ENCODE peak calls at places on chromosomes 16 and 17, in nine cellular contexts. One of them, this sample, is unnamed.

GRCh38 chr16:15434425-15435215 is at the start of gene BMERB1:
- DNase-seq in PC-9: peak
- DNase-seq in heart right ventricle: peak
- DNase-seq in uterus: peak
- DNase-seq in Caco-2: no peak
- DNase-seq in brain microvascular endothelial cell: peak
- DNase-seq in fibroblast of villous mesenchyme: peak
- DNase-seq in cardiac fibroblast: peak
- DNase-seq in astrocyte of the cerebellum: no peak
- DNase-seq in this sample: no peak

GRCh38 chr17:48577330-48577945 is 712 bp downstream of the HOXB4 start:
- DNase-seq in Caco-2: peak
- DNase-seq in cardiac fibroblast: no peak
- DNase-seq in astrocyte of the cerebellum: no peak
- DNase-seq in brain microvascular endothelial cell: no peak
- DNase-seq in uterus: no peak
- DNase-seq in heart right ventricle: no peak
- DNase-seq in PC-9: no peak
- DNase-seq in fibroblast of villous mesenchyme: peak
- DNase-seq in this sample: no peak

GRCh38 chr17:43871947-43872690 is 25.1 kb downstream of the CD300LG start:
- DNase-seq in brain microvascular endothelial cell: no peak
- DNase-seq in uterus: no peak
- DNase-seq in PC-9: peak
- DNase-seq in astrocyte of the cerebellum: no peak
- DNase-seq in Caco-2: no peak
- DNase-seq in cardiac fibroblast: no peak
- DNase-seq in fibroblast of villous mesenchyme: no peak
- DNase-seq in heart right ventricle: no peak
- DNase-seq in this sample: no peak

GRCh38 chr16:54813778-54814177 is 116.9 kb upstream of the IRX5 start:
- DNase-seq in PC-9: no peak
- DNase-seq in heart right ventricle: no peak
- DNase-seq in brain microvascular endothelial cell: no peak
- DNase-seq in fibroblast of villous mesenchyme: no peak
- DNase-seq in astrocyte of the cerebellum: no peak
- DNase-seq in uterus: no peak
- DNase-seq in Caco-2: no peak
- DNase-seq in cardiac fibroblast: no peak
- DNase-seq in this sample: no peak

GRCh38 chr16:69057400-69058378 is 47.8 kb upstream of the HAS3 start:
- DNase-seq in astrocyte of the cerebellum: peak
- DNase-seq in uterus: peak
- DNase-seq in fibroblast of villous mesenchyme: peak
- DNase-seq in heart right ventricle: no peak
- DNase-seq in Caco-2: no peak
- DNase-seq in PC-9: peak
- DNase-seq in cardiac fibroblast: peak
- DNase-seq in brain microvascular endothelial cell: peak
- DNase-seq in this sample: no peak

GRCh38 chr17:62780273-62780672 is 27.8 kb downstream of the MARCHF10 start:
- DNase-seq in cardiac fibroblast: no peak
- DNase-seq in heart right ventricle: peak
- DNase-seq in brain microvascular endothelial cell: no peak
- DNase-seq in fibroblast of villous mesenchyme: no peak
- DNase-seq in Caco-2: no peak
- DNase-seq in uterus: no peak
- DNase-seq in astrocyte of the cerebellum: no peak
- DNase-seq in PC-9: peak
- DNase-seq in this sample: no peak

GRCh38 chr17:49218941-49219913 is 8.7 kb downstream of the ABI3 start:
- DNase-seq in brain microvascular endothelial cell: no peak
- DNase-seq in heart right ventricle: peak
- DNase-seq in Caco-2: peak
- DNase-seq in fibroblast of villous mesenchyme: no peak
- DNase-seq in uterus: no peak
- DNase-seq in cardiac fibroblast: no peak
- DNase-seq in astrocyte of the cerebellum: no peak
- DNase-seq in PC-9: no peak
- DNase-seq in this sample: no peak

GRCh38 chr17:35099929-35100328 is 19.7 kb downstream of the RAD51D start:
- DNase-seq in brain microvascular endothelial cell: no peak
- DNase-seq in astrocyte of the cerebellum: no peak
- DNase-seq in PC-9: no peak
- DNase-seq in heart right ventricle: no peak
- DNase-seq in uterus: no peak
- DNase-seq in Caco-2: no peak
- DNase-seq in fibroblast of villous mesenchyme: no peak
- DNase-seq in cardiac fibroblast: no peak
- DNase-seq in this sample: no peak

GRCh38 chr16:4936991-4937781 is at the start of gene PPL:
- DNase-seq in cardiac fibroblast: no peak
- DNase-seq in brain microvascular endothelial cell: no peak
- DNase-seq in uterus: peak
- DNase-seq in fibroblast of villous mesenchyme: no peak
- DNase-seq in heart right ventricle: peak
- DNase-seq in PC-9: peak
- DNase-seq in astrocyte of the cerebellum: no peak
- DNase-seq in Caco-2: peak
- DNase-seq in this sample: no peak

GRCh38 chr17:43766413-43767052 is 7.9 kb upstream of the SOST start:
- DNase-seq in fibroblast of villous mesenchyme: peak
- DNase-seq in cardiac fibroblast: peak
- DNase-seq in astrocyte of the cerebellum: no peak
- DNase-seq in PC-9: peak
- DNase-seq in heart right ventricle: peak
- DNase-seq in brain microvascular endothelial cell: peak
- DNase-seq in uterus: peak
- DNase-seq in Caco-2: no peak
- DNase-seq in this sample: no peak

GRCh38 chr17:63622571-63623390 is 564 bp downstream of the MAP3K3 start:
- DNase-seq in brain microvascular endothelial cell: peak
- DNase-seq in Caco-2: peak
- DNase-seq in astrocyte of the cerebellum: no peak
- DNase-seq in cardiac fibroblast: peak
- DNase-seq in heart right ventricle: peak
- DNase-seq in uterus: peak
- DNase-seq in fibroblast of villous mesenchyme: peak
- DNase-seq in PC-9: peak
- DNase-seq in this sample: no peak

GRCh38 chr16:2513405-2514332 is at the start of gene ATP6V0C:
- DNase-seq in cardiac fibroblast: peak
- DNase-seq in brain microvascular endothelial cell: peak
- DNase-seq in PC-9: peak
- DNase-seq in Caco-2: peak
- DNase-seq in astrocyte of the cerebellum: peak
- DNase-seq in fibroblast of villous mesenchyme: peak
- DNase-seq in heart right ventricle: peak
- DNase-seq in uterus: peak
- DNase-seq in this sample: no peak

GRCh38 chr17:64081802-64082799 is 47.8 kb downstream of the ERN1 start:
- DNase-seq in heart right ventricle: no peak
- DNase-seq in PC-9: peak
- DNase-seq in cardiac fibroblast: peak
- DNase-seq in fibroblast of villous mesenchyme: peak
- DNase-seq in astrocyte of the cerebellum: no peak
- DNase-seq in uterus: no peak
- DNase-seq in brain microvascular endothelial cell: peak
- DNase-seq in Caco-2: no peak
- DNase-seq in this sample: peak

GRCh38 chr16:11078812-11079459 is 134.6 kb downstream of the CLEC16A start:
- DNase-seq in PC-9: no peak
- DNase-seq in astrocyte of the cerebellum: peak
- DNase-seq in cardiac fibroblast: peak
- DNase-seq in fibroblast of villous mesenchyme: peak
- DNase-seq in brain microvascular endothelial cell: peak
- DNase-seq in heart right ventricle: no peak
- DNase-seq in uterus: peak
- DNase-seq in Caco-2: no peak
- DNase-seq in this sample: peak

GRCh38 chr17:45246861-45247428 is 14.9 kb downstream of the SPATA32 start:
- DNase-seq in Caco-2: no peak
- DNase-seq in heart right ventricle: no peak
- DNase-seq in fibroblast of villous mesenchyme: no peak
- DNase-seq in astrocyte of the cerebellum: no peak
- DNase-seq in PC-9: no peak
- DNase-seq in brain microvascular endothelial cell: no peak
- DNase-seq in uterus: no peak
- DNase-seq in cardiac fibroblast: no peak
- DNase-seq in this sample: no peak

GRCh38 chr17:43701318-43701743 is 39.6 kb upstream of the MEOX1 start:
- DNase-seq in fibroblast of villous mesenchyme: no peak
- DNase-seq in cardiac fibroblast: peak
- DNase-seq in Caco-2: no peak
- DNase-seq in astrocyte of the cerebellum: peak
- DNase-seq in brain microvascular endothelial cell: peak
- DNase-seq in uterus: no peak
- DNase-seq in PC-9: no peak
- DNase-seq in heart right ventricle: no peak
- DNase-seq in this sample: no peak

GRCh38 chr17:57432507-57433277 is 176.4 kb downstream of the MSI2 start:
- DNase-seq in uterus: no peak
- DNase-seq in heart right ventricle: no peak
- DNase-seq in cardiac fibroblast: no peak
- DNase-seq in astrocyte of the cerebellum: no peak
- DNase-seq in PC-9: no peak
- DNase-seq in brain microvascular endothelial cell: no peak
- DNase-seq in fibroblast of villous mesenchyme: no peak
- DNase-seq in Caco-2: no peak
- DNase-seq in this sample: no peak

GRCh38 chr17:57433396-57433944 is 177.1 kb downstream of the MSI2 start:
- DNase-seq in PC-9: no peak
- DNase-seq in Caco-2: no peak
- DNase-seq in astrocyte of the cerebellum: no peak
- DNase-seq in brain microvascular endothelial cell: no peak
- DNase-seq in fibroblast of villous mesenchyme: no peak
- DNase-seq in cardiac fibroblast: no peak
- DNase-seq in uterus: no peak
- DNase-seq in heart right ventricle: no peak
- DNase-seq in this sample: no peak

GRCh38 chr17:57434361-57434760 is 178.0 kb downstream of the MSI2 start:
- DNase-seq in heart right ventricle: no peak
- DNase-seq in astrocyte of the cerebellum: no peak
- DNase-seq in PC-9: no peak
- DNase-seq in uterus: no peak
- DNase-seq in Caco-2: no peak
- DNase-seq in fibroblast of villous mesenchyme: no peak
- DNase-seq in cardiac fibroblast: no peak
- DNase-seq in brain microvascular endothelial cell: no peak
- DNase-seq in this sample: no peak

GRCh38 chr17:57429966-57430365 is 173.6 kb downstream of the MSI2 start:
- DNase-seq in heart right ventricle: no peak
- DNase-seq in cardiac fibroblast: no peak
- DNase-seq in brain microvascular endothelial cell: no peak
- DNase-seq in uterus: no peak
- DNase-seq in fibroblast of villous mesenchyme: no peak
- DNase-seq in PC-9: no peak
- DNase-seq in Caco-2: no peak
- DNase-seq in astrocyte of the cerebellum: no peak
- DNase-seq in this sample: no peak

GRCh38 chr17:57431415-57431814 is 175.1 kb downstream of the MSI2 start:
- DNase-seq in cardiac fibroblast: no peak
- DNase-seq in fibroblast of villous mesenchyme: no peak
- DNase-seq in heart right ventricle: no peak
- DNase-seq in uterus: no peak
- DNase-seq in PC-9: no peak
- DNase-seq in Caco-2: no peak
- DNase-seq in brain microvascular endothelial cell: no peak
- DNase-seq in astrocyte of the cerebellum: no peak
- DNase-seq in this sample: no peak
- TF ChIP-seq CTCF in cardiac fibroblast: no peak
- TF ChIP-seq CTCF in fibroblast of villous mesenchyme: no peak
- TF ChIP-seq CTCF in heart right ventricle: no peak
- TF ChIP-seq CTCF in uterus: no peak
- TF ChIP-seq CTCF in PC-9: no peak
- TF ChIP-seq CTCF in Caco-2: no peak
- TF ChIP-seq CTCF in brain microvascular endothelial cell: no peak
- TF ChIP-seq CTCF in astrocyte of the cerebellum: no peak
- TF ChIP-seq CTCF in this sample: no peak

DNA sequence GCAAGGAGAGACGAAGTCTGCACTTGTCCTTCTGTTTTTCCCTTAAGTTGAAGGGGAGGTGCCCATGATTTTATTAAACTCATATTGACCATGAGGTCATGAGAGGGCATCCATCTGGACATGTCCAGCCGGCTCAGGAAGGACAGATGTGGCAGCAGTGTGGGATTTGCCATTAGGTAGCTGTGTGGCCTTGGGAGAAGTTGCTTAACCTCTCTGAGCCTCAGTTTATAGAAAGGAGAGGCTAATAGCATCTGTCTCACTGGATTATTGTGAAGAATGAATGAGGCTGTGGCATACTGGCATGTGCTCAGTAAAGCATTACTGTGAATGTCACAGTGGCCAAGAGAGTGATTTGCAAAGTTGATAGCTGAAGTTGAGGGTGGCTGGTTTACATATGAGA is 1.2 kb downstream of the TIMM22 start:
- DNase-seq in fibroblast of villous mesenchyme: no peak
- DNase-seq in uterus: no peak
- DNase-seq in brain microvascular endothelial cell: no peak
- DNase-seq in heart right ventricle: no peak
- DNase-seq in astrocyte of the cerebellum: no peak
- DNase-seq in PC-9: no peak
- DNase-seq in Caco-2: no peak
- DNase-seq in cardiac fibroblast: no peak
- DNase-seq in this sample: no peak
- H3K4me3 ChIP-seq in fibroblast of villous mesenchyme: peak
- H3K4me3 ChIP-seq in uterus: no peak
- H3K4me3 ChIP-seq in brain microvascular endothelial cell: peak
- H3K4me3 ChIP-seq in heart right ventricle: peak
- H3K4me3 ChIP-seq in astrocyte of the cerebellum: peak
- H3K4me3 ChIP-seq in PC-9: peak
- H3K4me3 ChIP-seq in Caco-2: peak
- H3K4me3 ChIP-seq in cardiac fibroblast: peak
- H3K4me3 ChIP-seq in this sample: peak

GRCh38 chr16:71537643-71538042 is 11.4 kb downstream of the CHST4 start:
- DNase-seq in Caco-2: peak
- DNase-seq in heart right ventricle: no peak
- DNase-seq in fibroblast of villous mesenchyme: peak
- DNase-seq in brain microvascular endothelial cell: peak
- DNase-seq in astrocyte of the cerebellum: peak
- DNase-seq in uterus: no peak
- DNase-seq in PC-9: peak
- DNase-seq in cardiac fibroblast: peak
- DNase-seq in this sample: no peak
- TF ChIP-seq CTCF in Caco-2: peak
- TF ChIP-seq CTCF in heart right ventricle: peak
- TF ChIP-seq CTCF in fibroblast of villous mesenchyme: peak
- TF ChIP-seq CTCF in brain microvascular endothelial cell: peak
- TF ChIP-seq CTCF in astrocyte of the cerebellum: peak
- TF ChIP-seq CTCF in uterus: peak
- TF ChIP-seq CTCF in PC-9: peak
- TF ChIP-seq CTCF in cardiac fibroblast: peak
- TF ChIP-seq CTCF in this sample: peak

DNA sequence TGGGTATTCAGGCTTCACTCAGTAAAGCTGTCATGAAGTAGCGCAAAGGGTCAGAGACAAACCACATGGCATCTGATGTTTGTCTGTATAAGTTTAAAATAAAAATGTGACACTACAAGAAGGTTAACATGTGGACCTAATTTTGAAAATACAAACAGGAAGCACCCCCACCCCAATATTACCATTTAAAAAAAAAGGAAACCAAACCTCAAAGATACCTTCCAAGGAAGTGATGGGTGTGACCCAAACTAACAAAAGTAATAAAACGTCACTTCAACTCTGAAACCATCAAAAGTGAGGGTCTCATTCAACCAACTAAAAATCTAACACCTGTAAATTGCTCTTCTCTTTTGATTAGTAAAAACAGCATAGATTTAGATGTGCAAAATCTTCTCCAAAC is 3.6 kb downstream of the STAT5B start:
- DNase-seq in astrocyte of the cerebellum: no peak
- DNase-seq in fibroblast of villous mesenchyme: no peak
- DNase-seq in brain microvascular endothelial cell: no peak
- DNase-seq in heart right ventricle: no peak
- DNase-seq in uterus: no peak
- DNase-seq in Caco-2: no peak
- DNase-seq in cardiac fibroblast: no peak
- DNase-seq in PC-9: no peak
- DNase-seq in this sample: no peak
- H3K4me3 ChIP-seq in astrocyte of the cerebellum: no peak
- H3K4me3 ChIP-seq in fibroblast of villous mesenchyme: no peak
- H3K4me3 ChIP-seq in brain microvascular endothelial cell: no peak
- H3K4me3 ChIP-seq in heart right ventricle: no peak
- H3K4me3 ChIP-seq in uterus: no peak
- H3K4me3 ChIP-seq in Caco-2: no peak
- H3K4me3 ChIP-seq in cardiac fibroblast: no peak
- H3K4me3 ChIP-seq in PC-9: no peak
- H3K4me3 ChIP-seq in this sample: no peak